ENCODE peak calls at places on chromosome 11, in nine cellular contexts. X, N, T, I, C, B, K, D and M are unnamed samples.

GRCh38 chr11:87013852-87014251 is 23.9 kb upstream of the TMEM135 start:
- DNase-seq in D (no peak), T (no peak), K (no peak), I (no peak), B (no peak), N (no peak), C (no peak), X (no peak), M (no peak)

GRCh38 chr11:2954263-2954662 is 25.0 kb upstream of the PHLDA2 start:
- DNase-seq in D (no peak), T (no peak), N (no peak), C (no peak), I (no peak), X (no peak), K (no peak), B (no peak), M (no peak)

GRCh38 chr11:114059278-114059983 is at the start of gene ZBTB16:
- DNase-seq in X (no peak), N (peak; percentile 94), D (no peak), I (peak; percentile 77), B (no peak), C (peak; percentile 64), K (peak; percentile 91), T (peak; percentile 46), M (peak; percentile 84)

GRCh38 chr11:44690651-44691050 is 36.1 kb upstream of the TSPAN18 start:
- DNase-seq in I (no peak), K (no peak), B (no peak), N (no peak), X (no peak), T (no peak), C (no peak), D (no peak), M (no peak)

GRCh38 chr11:45468265-45468856 is 182.2 kb upstream of the SYT13 start:
- DNase-seq in T (no peak), I (no peak), C (peak; percentile 24), X (no peak), K (no peak), B (no peak), N (peak; percentile 77), D (no peak), M (no peak)

GRCh38 chr11:122399375-122399774 is 256.1 kb upstream of the UBASH3B start:
- DNase-seq in K (no peak), C (no peak), B (no peak), I (no peak), X (no peak), T (no peak), N (no peak), D (no peak), M (no peak)

GRCh38 chr11:117072517-117073218 is 25.6 kb downstream of the SIK3 start:
- DNase-seq in C (peak; percentile 62), K (no peak), D (peak; percentile 22), B (peak; percentile 89), I (no peak), N (peak; percentile 92), T (no peak), X (peak; percentile 87), M (no peak)

GRCh38 chr11:123473941-123474668 is 44.0 kb downstream of the GRAMD1B start:
- DNase-seq in D (no peak), B (no peak), X (peak; percentile 70), C (no peak), N (peak; percentile 86), T (no peak), K (no peak), I (no peak), M (no peak)